ENCODE peak calls at places on chromosome 3, in nine cellular contexts. One of them, this sample, is unnamed.

GRCh38 chr3:194686816-194687637 is 1.3 kb downstream of the FAM43A start:
- DNase-seq in kidney: peak; percentile 85
- DNase-seq in fibroblast of mammary gland: peak; percentile 53
- DNase-seq in neuronal stem cell: peak; percentile 70
- DNase-seq in K562: no peak
- DNase-seq in foreskin fibroblast: peak; percentile 57
- DNase-seq in iPS DF 6.9: no peak
- DNase-seq in mucosa of descending colon: peak; percentile 70
- DNase-seq in GM23248: peak; percentile 76
- DNase-seq in this sample: no peak

GRCh38 chr3:119294402-119294888 is 262 bp downstream of the ARHGAP31 start:
- DNase-seq in foreskin fibroblast: no peak
- DNase-seq in fibroblast of mammary gland: no peak
- DNase-seq in GM23248: peak; percentile 67
- DNase-seq in neuronal stem cell: no peak
- DNase-seq in iPS DF 6.9: no peak
- DNase-seq in K562: no peak
- DNase-seq in kidney: peak; percentile 88
- DNase-seq in mucosa of descending colon: peak; percentile 71
- DNase-seq in this sample: no peak

GRCh38 chr3:73448761-73449290 is 175.9 kb downstream of the PDZRN3 start:
- DNase-seq in fibroblast of mammary gland: no peak
- DNase-seq in foreskin fibroblast: no peak
- DNase-seq in kidney: no peak
- DNase-seq in iPS DF 6.9: no peak
- DNase-seq in mucosa of descending colon: no peak
- DNase-seq in GM23248: peak; percentile 20
- DNase-seq in neuronal stem cell: no peak
- DNase-seq in K562: no peak
- DNase-seq in this sample: no peak

GRCh38 chr3:139574026-139574947 is 34.7 kb upstream of the RBP1 start:
- DNase-seq in neuronal stem cell: no peak
- DNase-seq in fibroblast of mammary gland: peak; percentile 8
- DNase-seq in iPS DF 6.9: no peak
- DNase-seq in GM23248: no peak
- DNase-seq in foreskin fibroblast: no peak
- DNase-seq in mucosa of descending colon: peak; percentile 31
- DNase-seq in kidney: peak; percentile 79
- DNase-seq in K562: no peak
- DNase-seq in this sample: no peak

GRCh38 chr3:24316887-24317383 is 177.7 kb downstream of the THRB start:
- DNase-seq in foreskin fibroblast: no peak
- DNase-seq in fibroblast of mammary gland: peak; percentile 72
- DNase-seq in iPS DF 6.9: no peak
- DNase-seq in mucosa of descending colon: peak; percentile 38
- DNase-seq in K562: no peak
- DNase-seq in kidney: no peak
- DNase-seq in neuronal stem cell: no peak
- DNase-seq in GM23248: peak; percentile 35
- DNase-seq in this sample: no peak

GRCh38 chr3:172288625-172289024 is 159.6 kb downstream of the GHSR start:
- DNase-seq in mucosa of descending colon: no peak
- DNase-seq in neuronal stem cell: no peak
- DNase-seq in foreskin fibroblast: no peak
- DNase-seq in fibroblast of mammary gland: no peak
- DNase-seq in K562: no peak
- DNase-seq in kidney: no peak
- DNase-seq in iPS DF 6.9: no peak
- DNase-seq in GM23248: no peak
- DNase-seq in this sample: no peak

GRCh38 chr3:196666001-196666867 is 26.7 kb downstream of the NRROS start:
- DNase-seq in kidney: peak; percentile 21
- DNase-seq in GM23248: peak; percentile 82
- DNase-seq in fibroblast of mammary gland: peak; percentile 70
- DNase-seq in iPS DF 6.9: no peak
- DNase-seq in mucosa of descending colon: no peak
- DNase-seq in neuronal stem cell: peak; percentile 85
- DNase-seq in foreskin fibroblast: peak; percentile 83
- DNase-seq in K562: no peak
- DNase-seq in this sample: no peak

GRCh38 chr3:149378420-149379388 is 1.3 kb upstream of the TM4SF1 start:
- DNase-seq in kidney: peak; percentile 53
- DNase-seq in GM23248: no peak
- DNase-seq in mucosa of descending colon: no peak
- DNase-seq in fibroblast of mammary gland: no peak
- DNase-seq in foreskin fibroblast: no peak
- DNase-seq in iPS DF 6.9: no peak
- DNase-seq in K562: no peak
- DNase-seq in neuronal stem cell: no peak
- DNase-seq in this sample: no peak

GRCh38 chr3:133570139-133570936 is 3.1 kb upstream of the CDV3 start:
- DNase-seq in kidney: no peak
- DNase-seq in iPS DF 6.9: no peak
- DNase-seq in neuronal stem cell: no peak
- DNase-seq in fibroblast of mammary gland: peak; percentile 55
- DNase-seq in K562: no peak
- DNase-seq in GM23248: peak; percentile 90
- DNase-seq in mucosa of descending colon: no peak
- DNase-seq in foreskin fibroblast: peak; percentile 80
- DNase-seq in this sample: peak; percentile 86

GRCh38 chr3:141485578-141486415 is 1.0 kb upstream of the RASA2 start:
- DNase-seq in kidney: no peak
- DNase-seq in GM23248: peak; percentile 90
- DNase-seq in K562: peak; percentile 47
- DNase-seq in neuronal stem cell: peak; percentile 20
- DNase-seq in foreskin fibroblast: peak; percentile 82
- DNase-seq in mucosa of descending colon: peak; percentile 59
- DNase-seq in fibroblast of mammary gland: peak; percentile 84
- DNase-seq in iPS DF 6.9: no peak
- DNase-seq in this sample: no peak

GRCh38 chr3:157832588-157832987 is 273.6 kb downstream of the SHOX2 start:
- DNase-seq in GM23248: peak; percentile 65
- DNase-seq in kidney: no peak
- DNase-seq in fibroblast of mammary gland: peak; percentile 56
- DNase-seq in foreskin fibroblast: peak; percentile 73
- DNase-seq in K562: no peak
- DNase-seq in neuronal stem cell: no peak
- DNase-seq in mucosa of descending colon: no peak
- DNase-seq in iPS DF 6.9: no peak
- DNase-seq in this sample: no peak

GRCh38 chr3:54014067-54014466 is 108.3 kb upstream of the CACNA2D3 start:
- DNase-seq in iPS DF 6.9: no peak
- DNase-seq in mucosa of descending colon: no peak
- DNase-seq in K562: no peak
- DNase-seq in fibroblast of mammary gland: no peak
- DNase-seq in kidney: no peak
- DNase-seq in GM23248: no peak
- DNase-seq in foreskin fibroblast: no peak
- DNase-seq in neuronal stem cell: no peak
- DNase-seq in this sample: no peak

GRCh38 chr3:82078246-82078645 is 316.8 kb upstream of the GBE1 start:
- DNase-seq in fibroblast of mammary gland: no peak
- DNase-seq in neuronal stem cell: no peak
- DNase-seq in iPS DF 6.9: no peak
- DNase-seq in K562: no peak
- DNase-seq in mucosa of descending colon: no peak
- DNase-seq in foreskin fibroblast: no peak
- DNase-seq in kidney: no peak
- DNase-seq in GM23248: no peak
- DNase-seq in this sample: no peak

GRCh38 chr3:58560771-58561311 is 16.4 kb downstream of the FAM107A start:
- DNase-seq in iPS DF 6.9: peak; percentile 87
- DNase-seq in GM23248: peak; percentile 92
- DNase-seq in foreskin fibroblast: peak; percentile 88
- DNase-seq in kidney: peak; percentile 23
- DNase-seq in K562: no peak
- DNase-seq in fibroblast of mammary gland: peak; percentile 80
- DNase-seq in neuronal stem cell: peak; percentile 88
- DNase-seq in mucosa of descending colon: no peak
- DNase-seq in this sample: peak; percentile 95

GRCh38 chr3:51391566-51392300 is 648 bp downstream of the RBM15B start:
- DNase-seq in foreskin fibroblast: no peak
- DNase-seq in fibroblast of mammary gland: peak; percentile 28
- DNase-seq in iPS DF 6.9: no peak
- DNase-seq in neuronal stem cell: no peak
- DNase-seq in mucosa of descending colon: peak; percentile 67
- DNase-seq in kidney: peak; percentile 84
- DNase-seq in GM23248: peak; percentile 73
- DNase-seq in K562: peak; percentile 17
- DNase-seq in this sample: no peak

GRCh38 chr3:50447290-50447840 is 56.1 kb downstream of the CACNA2D2 start:
- DNase-seq in K562: no peak
- DNase-seq in fibroblast of mammary gland: no peak
- DNase-seq in neuronal stem cell: no peak
- DNase-seq in foreskin fibroblast: no peak
- DNase-seq in kidney: no peak
- DNase-seq in iPS DF 6.9: no peak
- DNase-seq in mucosa of descending colon: no peak
- DNase-seq in GM23248: no peak
- DNase-seq in this sample: no peak

GRCh38 chr3:46399557-46399956 is 7.3 kb downstream of the CCR5AS start:
- DNase-seq in fibroblast of mammary gland: no peak
- DNase-seq in foreskin fibroblast: no peak
- DNase-seq in K562: no peak
- DNase-seq in mucosa of descending colon: no peak
- DNase-seq in neuronal stem cell: no peak
- DNase-seq in GM23248: peak; percentile 49
- DNase-seq in kidney: no peak
- DNase-seq in iPS DF 6.9: no peak
- DNase-seq in this sample: no peak

GRCh38 chr3:128931046-128931445 is 51.6 kb downstream of the ACAD9 start:
- DNase-seq in GM23248: no peak
- DNase-seq in mucosa of descending colon: no peak
- DNase-seq in K562: no peak
- DNase-seq in iPS DF 6.9: no peak
- DNase-seq in fibroblast of mammary gland: no peak
- DNase-seq in neuronal stem cell: no peak
- DNase-seq in kidney: no peak
- DNase-seq in foreskin fibroblast: no peak
- DNase-seq in this sample: no peak

GRCh38 chr3:58608648-58609047 is 31.5 kb upstream of the FAM107A start:
- DNase-seq in GM23248: no peak
- DNase-seq in foreskin fibroblast: no peak
- DNase-seq in iPS DF 6.9: no peak
- DNase-seq in neuronal stem cell: no peak
- DNase-seq in kidney: peak; percentile 90
- DNase-seq in fibroblast of mammary gland: no peak
- DNase-seq in K562: no peak
- DNase-seq in mucosa of descending colon: no peak
- DNase-seq in this sample: no peak

GRCh38 chr3:112126501-112126900 is 6.5 kb downstream of the GCSAM start:
- DNase-seq in mucosa of descending colon: no peak
- DNase-seq in neuronal stem cell: peak; percentile 20
- DNase-seq in K562: no peak
- DNase-seq in foreskin fibroblast: no peak
- DNase-seq in iPS DF 6.9: no peak
- DNase-seq in kidney: no peak
- DNase-seq in fibroblast of mammary gland: no peak
- DNase-seq in GM23248: peak; percentile 29
- DNase-seq in this sample: no peak
- H3K4me3 ChIP-seq in mucosa of descending colon: no peak overlapping the region
- H3K4me3 ChIP-seq in neuronal stem cell: no peak overlapping the region
- H3K4me3 ChIP-seq in K562: no peak overlapping the region
- H3K4me3 ChIP-seq in foreskin fibroblast: no peak overlapping the region
- H3K4me3 ChIP-seq in iPS DF 6.9: no peak overlapping the region
- H3K4me3 ChIP-seq in kidney: no peak overlapping the region
- H3K4me3 ChIP-seq in fibroblast of mammary gland: no peak overlapping the region
- H3K4me3 ChIP-seq in GM23248: no peak overlapping the region
- H3K4me3 ChIP-seq in this sample: no peak overlapping the region

GRCh38 chr3:114623420-114624046 is 329.7 kb downstream of the TIGIT start:
- DNase-seq in K562: no peak
- DNase-seq in mucosa of descending colon: no peak
- DNase-seq in foreskin fibroblast: no peak
- DNase-seq in fibroblast of mammary gland: no peak
- DNase-seq in GM23248: peak; percentile 48
- DNase-seq in iPS DF 6.9: no peak
- DNase-seq in kidney: no peak
- DNase-seq in neuronal stem cell: no peak
- DNase-seq in this sample: no peak

GRCh38 chr3:114626751-114627150 is 332.9 kb downstream of the TIGIT start:
- DNase-seq in mucosa of descending colon: no peak
- DNase-seq in fibroblast of mammary gland: peak; percentile 12
- DNase-seq in GM23248: peak; percentile 33
- DNase-seq in foreskin fibroblast: no peak
- DNase-seq in neuronal stem cell: no peak
- DNase-seq in iPS DF 6.9: no peak
- DNase-seq in kidney: no peak
- DNase-seq in K562: no peak
- DNase-seq in this sample: peak; percentile 13

GRCh38 chr3:114622001-114622400 is 328.2 kb downstream of the TIGIT start:
- DNase-seq in kidney: no peak
- DNase-seq in iPS DF 6.9: no peak
- DNase-seq in neuronal stem cell: no peak
- DNase-seq in K562: no peak
- DNase-seq in fibroblast of mammary gland: no peak
- DNase-seq in mucosa of descending colon: no peak
- DNase-seq in GM23248: no peak
- DNase-seq in foreskin fibroblast: no peak
- DNase-seq in this sample: no peak

GRCh38 chr3:114624676-114625181 is 330.9 kb downstream of the TIGIT start:
- DNase-seq in K562: peak; percentile 4
- DNase-seq in iPS DF 6.9: no peak
- DNase-seq in fibroblast of mammary gland: peak; percentile 99
- DNase-seq in mucosa of descending colon: peak; percentile 62
- DNase-seq in kidney: peak; percentile 96
- DNase-seq in foreskin fibroblast: peak; percentile 98
- DNase-seq in GM23248: peak; percentile 98
- DNase-seq in neuronal stem cell: no peak
- DNase-seq in this sample: peak; percentile 96

GRCh38 chr3:114624047-114624445 is 330.2 kb downstream of the TIGIT start:
- DNase-seq in iPS DF 6.9: no peak
- DNase-seq in foreskin fibroblast: peak; percentile 25
- DNase-seq in fibroblast of mammary gland: peak; percentile 68
- DNase-seq in mucosa of descending colon: no peak
- DNase-seq in kidney: peak; percentile 66
- DNase-seq in K562: no peak
- DNase-seq in neuronal stem cell: no peak
- DNase-seq in GM23248: peak; percentile 69
- DNase-seq in this sample: peak; percentile 32
- H3K4me3 ChIP-seq in iPS DF 6.9: no peak overlapping the region
- H3K4me3 ChIP-seq in foreskin fibroblast: peak overlapping the region; percentile 55
- H3K4me3 ChIP-seq in fibroblast of mammary gland: peak overlapping the region; percentile 68
- H3K4me3 ChIP-seq in mucosa of descending colon: no peak overlapping the region
- H3K4me3 ChIP-seq in kidney: peak overlapping the region; percentile 54
- H3K4me3 ChIP-seq in K562: no peak overlapping the region
- H3K4me3 ChIP-seq in neuronal stem cell: no peak overlapping the region
- H3K4me3 ChIP-seq in GM23248: peak overlapping the region; percentile 82
- H3K4me3 ChIP-seq in this sample: peak overlapping the region; percentile 45

GRCh38 chr3:68986496-68987208 is 26.8 kb downstream of the EOGT start:
- DNase-seq in K562: no peak
- DNase-seq in iPS DF 6.9: no peak
- DNase-seq in neuronal stem cell: no peak
- DNase-seq in kidney: no peak
- DNase-seq in foreskin fibroblast: no peak
- DNase-seq in mucosa of descending colon: no peak
- DNase-seq in GM23248: no peak
- DNase-seq in fibroblast of mammary gland: no peak
- DNase-seq in this sample: no peak
- H3K4me3 ChIP-seq in K562: no peak overlapping the region
- H3K4me3 ChIP-seq in iPS DF 6.9: no peak overlapping the region
- H3K4me3 ChIP-seq in neuronal stem cell: no peak overlapping the region
- H3K4me3 ChIP-seq in kidney: no peak overlapping the region
- H3K4me3 ChIP-seq in foreskin fibroblast: no peak overlapping the region
- H3K4me3 ChIP-seq in mucosa of descending colon: no peak overlapping the region
- H3K4me3 ChIP-seq in GM23248: no peak overlapping the region
- H3K4me3 ChIP-seq in fibroblast of mammary gland: no peak overlapping the region
- H3K4me3 ChIP-seq in this sample: no peak overlapping the region

GRCh38 chr3:147758786-147759185 is 349.6 kb downstream of the ZIC1 start:
- DNase-seq in kidney: no peak
- DNase-seq in neuronal stem cell: no peak
- DNase-seq in mucosa of descending colon: no peak
- DNase-seq in fibroblast of mammary gland: peak; percentile 50
- DNase-seq in iPS DF 6.9: no peak
- DNase-seq in foreskin fibroblast: no peak
- DNase-seq in K562: no peak
- DNase-seq in GM23248: peak; percentile 70
- DNase-seq in this sample: peak; percentile 28
- H3K4me3 ChIP-seq in kidney: no peak overlapping the region
- H3K4me3 ChIP-seq in neuronal stem cell: no peak overlapping the region
- H3K4me3 ChIP-seq in mucosa of descending colon: no peak overlapping the region
- H3K4me3 ChIP-seq in fibroblast of mammary gland: no peak overlapping the region
- H3K4me3 ChIP-seq in iPS DF 6.9: no peak overlapping the region
- H3K4me3 ChIP-seq in foreskin fibroblast: no peak overlapping the region
- H3K4me3 ChIP-seq in K562: no peak overlapping the region
- H3K4me3 ChIP-seq in GM23248: no peak overlapping the region
- H3K4me3 ChIP-seq in this sample: no peak overlapping the region

This sample was measured in astrocyte of the cerebellum.